ENCODE peak calls at places on chromosomes 11 and 22, in nine cellular contexts. J is substantia nigra; R is kidney; Q is cardiac muscle cell; U is breast epithelium; C is fibroblast of lung; D is foreskin keratinocyte; H is naive thymus-derived CD4-positive, alpha-beta T cell; P is A549. I is an unnamed sample.

GRCh38 chr11:44568706-44569473 is 3.4 kb downstream of the CD82 start:
- DNase-seq in J (peak; percentile 45), D (peak; percentile 80), R (peak; percentile 86), P (peak; percentile 43), C (peak; percentile 97), Q (peak; percentile 91), H (peak; percentile 43), U (peak; percentile 64), I (peak; percentile 88)

GRCh38 chr22:44437493-44438015 is 60.5 kb downstream of the RTL6 start:
- DNase-seq in J (no peak), P (no peak), H (no peak), Q (peak; percentile 24), C (peak; percentile 75), R (no peak), D (no peak), U (no peak), I (no peak)

GRCh38 chr22:21659864-21660525 is 5.8 kb upstream of the PPIL2 start:
- DNase-seq in R (no peak), C (no peak), J (no peak), P (no peak), U (no peak), D (no peak), Q (no peak), H (no peak), I (no peak)

GRCh38 chr11:69449320-69450063 is 32.0 kb upstream of the LINC01488 start:
- DNase-seq in C (peak; percentile 57), J (peak; percentile 28), D (no peak), U (no peak), H (no peak), R (peak; percentile 91), Q (peak; percentile 68), P (no peak), I (no peak)

GRCh38 chr11:123357990-123358827 is 71.9 kb upstream of the GRAMD1B start:
- DNase-seq in U (no peak), J (no peak), P (peak; percentile 10), D (no peak), H (no peak), Q (peak; percentile 27), C (peak; percentile 8), R (peak; percentile 76), I (peak; percentile 11)

GRCh38 chr22:35335468-35335867 is 35.8 kb downstream of the TOM1 start:
- DNase-seq in P (no peak), J (no peak), D (no peak), H (no peak), Q (no peak), U (no peak), R (no peak), C (no peak), I (no peak)

GRCh38 chr22:29695129-29695926 is 24.5 kb upstream of the CABP7 start:
- DNase-seq in H (no peak), U (peak; percentile 76), P (no peak), J (peak; percentile 77), R (no peak), Q (no peak), C (no peak), D (no peak), I (no peak)

GRCh38 chr11:65403607-65404121 is 17.2 kb downstream of the FRMD8 start:
- DNase-seq in C (no peak), R (no peak), P (no peak), J (no peak), H (no peak), Q (no peak), D (no peak), U (no peak), I (no peak)

GRCh38 chr11:102806296-102806695 is 8.3 kb upstream of the MMP1 start:
- DNase-seq in H (no peak), D (no peak), C (peak; percentile 86), U (no peak), Q (peak; percentile 80), P (no peak), J (no peak), R (no peak), I (no peak)

GRCh38 chr22:17580461-17581031 is 17.2 kb downstream of the SLC25A18 start:
- DNase-seq in D (no peak), J (no peak), C (peak; percentile 31), Q (peak; percentile 65), P (no peak), R (peak; percentile 52), H (no peak), U (no peak), I (no peak)

GRCh38 chr22:46794491-46794890 is 32.0 kb downstream of the TBC1D22A start:
- DNase-seq in D (no peak), C (no peak), J (no peak), P (no peak), H (no peak), Q (no peak), U (no peak), R (peak; percentile 37), I (no peak)

GRCh38 chr22:47173535-47174021 is 411.1 kb downstream of the TBC1D22A start:
- DNase-seq in R (peak; percentile 63), J (no peak), H (no peak), D (no peak), Q (no peak), U (no peak), C (no peak), P (no peak), I (no peak)

GRCh38 chr22:39360674-39361413 is 11.1 kb downstream of the SYNGR1 start:
- DNase-seq in R (no peak), P (peak; percentile 29), H (no peak), J (no peak), Q (no peak), D (peak; percentile 44), C (no peak), U (peak; percentile 53), I (peak; percentile 41)

GRCh38 chr11:12070446-12071267 is 39.7 kb upstream of the MICAL2 start:
- DNase-seq in R (peak; percentile 71), C (no peak), D (no peak), J (no peak), U (no peak), P (no peak), Q (no peak), H (no peak), I (no peak)

GRCh38 chr11:67082071-67082791 is 25.6 kb downstream of the RHOD start:
- DNase-seq in Q (peak; percentile 27), H (no peak), R (no peak), C (no peak), U (no peak), J (no peak), D (no peak), P (no peak), I (no peak)

GRCh38 chr22:16783930-16784354 is 41.3 kb downstream of the XKR3 start:
- DNase-seq in J (no peak), H (no peak), Q (no peak), P (peak; percentile 17), C (no peak), U (no peak), D (no peak), R (no peak), I (peak; percentile 11)

GRCh38 chr11:12469451-12469850 is 92.1 kb downstream of the PARVA start:
- DNase-seq in P (no peak), C (peak; percentile 21), Q (peak; percentile 60), H (no peak), D (no peak), U (no peak), J (no peak), R (no peak), I (no peak)

GRCh38 chr11:8333431-8334401 is 70.0 kb upstream of the LMO1 start:
- DNase-seq in C (peak; percentile 28), J (no peak), H (no peak), Q (no peak), D (no peak), R (no peak), U (no peak), P (peak; percentile 23), I (peak; percentile 84)

GRCh38 chr22:31085928-31086327 is 4.8 kb downstream of the SMTN start:
- DNase-seq in C (no peak), R (no peak), P (no peak), H (no peak), J (no peak), Q (no peak), U (no peak), D (no peak), I (no peak)

GRCh38 chr22:31088233-31088986 is 7.3 kb downstream of the SMTN start:
- DNase-seq in H (no peak), U (no peak), Q (no peak), R (no peak), C (no peak), P (no peak), J (no peak), D (no peak), I (no peak)

GRCh38 chr22:31089101-31090100 is 8.3 kb downstream of the SMTN start:
- DNase-seq in H (peak; percentile 31), U (no peak), C (no peak), Q (peak; percentile 65), R (no peak), P (peak; percentile 31), D (no peak), J (peak; percentile 54), I (no peak)

GRCh38 chr22:31086703-31087330 is 5.7 kb downstream of the SMTN start:
- DNase-seq in D (no peak), U (no peak), H (no peak), P (no peak), Q (no peak), J (no peak), C (no peak), R (no peak), I (no peak)

GRCh38 chr22:31087744-31088215 is 6.7 kb downstream of the SMTN start:
- DNase-seq in Q (no peak), C (no peak), P (no peak), R (no peak), H (no peak), J (no peak), U (no peak), D (no peak), I (no peak)
- H3K27ac ChIP-seq in Q (no peak overlapping the region), C (no peak overlapping the region), P (no peak overlapping the region), R (no peak overlapping the region), H (no peak overlapping the region), J (no peak overlapping the region), U (peak overlapping the region; percentile 94), D (no peak overlapping the region), I (peak overlapping the region; percentile 86)

GRCh38 chr11:128882451-128882850 is 8.7 kb upstream of the KCNJ5 start:
- DNase-seq in C (no peak), R (no peak), J (no peak), D (no peak), H (no peak), P (no peak), U (no peak), Q (no peak), I (no peak)
- H3K27ac ChIP-seq in C (no peak overlapping the region), R (no peak overlapping the region), J (no peak overlapping the region), D (no peak overlapping the region), H (no peak overlapping the region), P (no peak overlapping the region), U (no peak overlapping the region), Q (no peak overlapping the region), I (no peak overlapping the region)

DNA sequence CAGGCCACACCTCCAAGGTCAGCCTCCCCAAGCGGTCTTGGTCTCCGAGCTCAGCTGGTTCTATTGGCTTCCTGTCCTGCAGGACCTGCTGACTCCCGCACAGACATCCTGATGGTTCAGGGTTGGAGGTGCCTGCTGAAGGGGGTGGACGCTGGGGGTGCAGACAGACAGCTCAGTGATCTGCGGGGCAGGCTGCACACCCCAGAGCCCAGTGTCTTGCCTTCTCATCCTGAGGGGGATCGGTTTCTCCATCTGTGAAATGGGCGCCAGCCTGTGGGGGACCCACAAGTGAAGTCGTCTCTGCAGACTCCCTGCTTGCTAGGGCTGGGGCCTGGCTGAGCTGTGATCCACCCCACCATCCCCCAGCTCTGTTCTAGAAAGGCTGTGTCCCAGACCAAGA is 13.8 kb downstream of the FLRT1 start:
- DNase-seq in R (no peak), Q (no peak), D (no peak), P (no peak), C (no peak), J (no peak), H (no peak), U (no peak), I (no peak)
- H3K27ac ChIP-seq in R (no peak overlapping the region), Q (no peak overlapping the region), D (no peak overlapping the region), P (no peak overlapping the region), C (no peak overlapping the region), J (peak overlapping the region; percentile 93), H (no peak overlapping the region), U (no peak overlapping the region), I (no peak overlapping the region)

GRCh38 chr11:83158965-83159900 is 2.3 kb downstream of the PCF11 start:
- DNase-seq in U (no peak), Q (no peak), C (no peak), R (no peak), H (no peak), P (no peak), D (no peak), J (no peak), I (no peak)
- H3K27ac ChIP-seq in U (peak overlapping the region; percentile 100), Q (peak overlapping the region; percentile 97), C (peak overlapping the region; percentile 99), R (peak overlapping the region; percentile 35), H (peak overlapping the region; percentile 98), P (peak overlapping the region; percentile 99), D (peak overlapping the region; percentile 90), J (no peak overlapping the region), I (no peak overlapping the region)